ENCODE peak calls at places on chromosomes 4 and X, in eight cellular contexts. One of them, this sample, is unnamed.

GRCh38 chrX:68462653-68463052 is 29.4 kb upstream of the OPHN1 start:
- DNase-seq in NCI-H1694: peak
- DNase-seq in germinal center: no peak
- DNase-seq in ovary: no peak
- DNase-seq in left cardiac atrium: no peak
- DNase-seq in lower lobe of right lung: no peak
- DNase-seq in activated naive CD4-positive, alpha-beta T cell: no peak
- DNase-seq in stimulated activated CD4-positive, alpha-beta T cell treated with anti-CD3 and anti-CD28 coated beads, Interleukin-2, amount 100 ng/mL, for 48 hours: no peak
- DNase-seq in this sample: no peak

GRCh38 chr4:36177946-36178345 is 66.4 kb downstream of the ARAP2 start:
- DNase-seq in NCI-H1694: no peak
- DNase-seq in germinal center: no peak
- DNase-seq in ovary: no peak
- DNase-seq in left cardiac atrium: no peak
- DNase-seq in lower lobe of right lung: no peak
- DNase-seq in activated naive CD4-positive, alpha-beta T cell: no peak
- DNase-seq in stimulated activated CD4-positive, alpha-beta T cell treated with anti-CD3 and anti-CD28 coated beads, Interleukin-2, amount 100 ng/mL, for 48 hours: no peak
- DNase-seq in this sample: no peak

GRCh38 chrX:111131572-111131971 is 35.6 kb downstream of the PAK3 start:
- DNase-seq in NCI-H1694: no peak
- DNase-seq in germinal center: no peak
- DNase-seq in ovary: no peak
- DNase-seq in left cardiac atrium: no peak
- DNase-seq in lower lobe of right lung: no peak
- DNase-seq in activated naive CD4-positive, alpha-beta T cell: no peak
- DNase-seq in stimulated activated CD4-positive, alpha-beta T cell treated with anti-CD3 and anti-CD28 coated beads, Interleukin-2, amount 100 ng/mL, for 48 hours: no peak
- DNase-seq in this sample: no peak

GRCh38 chr4:136784326-136784725 is 748.0 kb downstream of the PCDH18 start:
- DNase-seq in NCI-H1694: no peak
- DNase-seq in germinal center: no peak
- DNase-seq in ovary: no peak
- DNase-seq in left cardiac atrium: no peak
- DNase-seq in lower lobe of right lung: no peak
- DNase-seq in activated naive CD4-positive, alpha-beta T cell: no peak
- DNase-seq in stimulated activated CD4-positive, alpha-beta T cell treated with anti-CD3 and anti-CD28 coated beads, Interleukin-2, amount 100 ng/mL, for 48 hours: no peak
- DNase-seq in this sample: no peak

GRCh38 chr4:84737656-84738055 is 154.7 kb downstream of the CDS1 start:
- DNase-seq in NCI-H1694: no peak
- DNase-seq in germinal center: no peak
- DNase-seq in ovary: no peak
- DNase-seq in left cardiac atrium: no peak
- DNase-seq in lower lobe of right lung: no peak
- DNase-seq in activated naive CD4-positive, alpha-beta T cell: no peak
- DNase-seq in stimulated activated CD4-positive, alpha-beta T cell treated with anti-CD3 and anti-CD28 coated beads, Interleukin-2, amount 100 ng/mL, for 48 hours: no peak
- DNase-seq in this sample: no peak

GRCh38 chrX:154458116-154458953 is at the start of gene PLXNA3:
- DNase-seq in NCI-H1694: no peak
- DNase-seq in germinal center: peak
- DNase-seq in ovary: no peak
- DNase-seq in left cardiac atrium: peak
- DNase-seq in lower lobe of right lung: peak
- DNase-seq in activated naive CD4-positive, alpha-beta T cell: peak
- DNase-seq in stimulated activated CD4-positive, alpha-beta T cell treated with anti-CD3 and anti-CD28 coated beads, Interleukin-2, amount 100 ng/mL, for 48 hours: peak
- DNase-seq in this sample: no peak

GRCh38 chr4:145001635-145002034 is 96.4 kb downstream of the ANAPC10 start:
- DNase-seq in NCI-H1694: no peak
- DNase-seq in germinal center: no peak
- DNase-seq in ovary: no peak
- DNase-seq in left cardiac atrium: no peak
- DNase-seq in lower lobe of right lung: no peak
- DNase-seq in activated naive CD4-positive, alpha-beta T cell: no peak
- DNase-seq in stimulated activated CD4-positive, alpha-beta T cell treated with anti-CD3 and anti-CD28 coated beads, Interleukin-2, amount 100 ng/mL, for 48 hours: no peak
- DNase-seq in this sample: no peak

GRCh38 chr4:109462802-109463201 is 29.2 kb downstream of the SEC24B start:
- DNase-seq in NCI-H1694: no peak
- DNase-seq in germinal center: no peak
- DNase-seq in ovary: no peak
- DNase-seq in left cardiac atrium: no peak
- DNase-seq in lower lobe of right lung: no peak
- DNase-seq in activated naive CD4-positive, alpha-beta T cell: no peak
- DNase-seq in stimulated activated CD4-positive, alpha-beta T cell treated with anti-CD3 and anti-CD28 coated beads, Interleukin-2, amount 100 ng/mL, for 48 hours: no peak
- DNase-seq in this sample: no peak

GRCh38 chrX:12580548-12580947 is 210.7 kb upstream of the PRPS2 start:
- DNase-seq in NCI-H1694: no peak
- DNase-seq in germinal center: no peak
- DNase-seq in ovary: no peak
- DNase-seq in left cardiac atrium: no peak
- DNase-seq in lower lobe of right lung: no peak
- DNase-seq in activated naive CD4-positive, alpha-beta T cell: no peak
- DNase-seq in stimulated activated CD4-positive, alpha-beta T cell treated with anti-CD3 and anti-CD28 coated beads, Interleukin-2, amount 100 ng/mL, for 48 hours: no peak
- DNase-seq in this sample: no peak

GRCh38 chr4:181819951-181820350 is 423.3 kb upstream of the TENM3 start:
- DNase-seq in NCI-H1694: no peak
- DNase-seq in germinal center: no peak
- DNase-seq in ovary: no peak
- DNase-seq in left cardiac atrium: peak
- DNase-seq in lower lobe of right lung: no peak
- DNase-seq in activated naive CD4-positive, alpha-beta T cell: no peak
- DNase-seq in stimulated activated CD4-positive, alpha-beta T cell treated with anti-CD3 and anti-CD28 coated beads, Interleukin-2, amount 100 ng/mL, for 48 hours: no peak
- DNase-seq in this sample: no peak

GRCh38 chrX:39195156-39195555 is 393.9 kb downstream of the MID1IP1 start:
- DNase-seq in NCI-H1694: no peak
- DNase-seq in germinal center: no peak
- DNase-seq in ovary: no peak
- DNase-seq in left cardiac atrium: no peak
- DNase-seq in lower lobe of right lung: no peak
- DNase-seq in activated naive CD4-positive, alpha-beta T cell: no peak
- DNase-seq in stimulated activated CD4-positive, alpha-beta T cell treated with anti-CD3 and anti-CD28 coated beads, Interleukin-2, amount 100 ng/mL, for 48 hours: no peak
- DNase-seq in this sample: no peak

GRCh38 chr4:83282049-83282535 is 2.5 kb downstream of the COQ2 start:
- DNase-seq in NCI-H1694: peak
- DNase-seq in germinal center: peak
- DNase-seq in ovary: no peak
- DNase-seq in left cardiac atrium: no peak
- DNase-seq in lower lobe of right lung: no peak
- DNase-seq in activated naive CD4-positive, alpha-beta T cell: peak
- DNase-seq in stimulated activated CD4-positive, alpha-beta T cell treated with anti-CD3 and anti-CD28 coated beads, Interleukin-2, amount 100 ng/mL, for 48 hours: peak
- DNase-seq in this sample: no peak

GRCh38 chrX:79117078-79117477 is 27.4 kb upstream of the GPR174 start:
- DNase-seq in NCI-H1694: no peak
- DNase-seq in germinal center: no peak
- DNase-seq in ovary: no peak
- DNase-seq in left cardiac atrium: no peak
- DNase-seq in lower lobe of right lung: no peak
- DNase-seq in activated naive CD4-positive, alpha-beta T cell: no peak
- DNase-seq in stimulated activated CD4-positive, alpha-beta T cell treated with anti-CD3 and anti-CD28 coated beads, Interleukin-2, amount 100 ng/mL, for 48 hours: no peak
- DNase-seq in this sample: no peak

This sample was measured in esophagus squamous epithelium.